ENCODE peak calls at places on chromosome 2, in five cellular contexts. B, E, Q, S and H are unnamed samples.

GRCh38 chr2:70003093-70003830 is 41.8 kb upstream of the ASPRV1 start:
- DNase-seq in B (no peak), E (no peak), Q (no peak), S (no peak), H (no peak)

GRCh38 chr2:172698041-172698863 is 37.4 kb upstream of the RAPGEF4 start:
- DNase-seq in B (peak), E (peak), Q (peak), S (no peak), H (peak)

GRCh38 chr2:165176780-165177179 is 27.1 kb downstream of the SCN3A start:
- DNase-seq in B (no peak), E (no peak), Q (no peak), S (no peak), H (no peak)

GRCh38 chr2:64295326-64296149 is 151.3 kb upstream of the PELI1 start:
- DNase-seq in B (no peak), E (no peak), Q (no peak), S (no peak), H (no peak)

GRCh38 chr2:46490521-46491141 is 11.3 kb downstream of the TMEM247 start:
- DNase-seq in B (no peak), E (peak), Q (no peak), S (no peak), H (no peak)

GRCh38 chr2:222228046-222228445 is 70.8 kb downstream of the PAX3 start:
- DNase-seq in B (no peak), E (no peak), Q (no peak), S (no peak), H (no peak)

GRCh38 chr2:42554392-42554791 is 14.0 kb upstream of the MTA3 start:
- DNase-seq in B (no peak), E (no peak), Q (no peak), S (no peak), H (no peak)

GRCh38 chr2:225668606-225669266 is 269.2 kb downstream of the NYAP2 start:
- DNase-seq in B (peak), E (peak), Q (peak), S (peak), H (peak)

GRCh38 chr2:36441816-36442215 is 86.2 kb downstream of the CRIM1 start:
- DNase-seq in B (no peak), E (peak), Q (no peak), S (no peak), H (no peak)

GRCh38 chr2:235414422-235414821 is 79.4 kb upstream of the AGAP1 start:
- DNase-seq in B (no peak), E (no peak), Q (no peak), S (no peak), H (no peak)

GRCh38 chr2:124136110-124136509 is 111.0 kb downstream of the CNTNAP5 start:
- DNase-seq in B (no peak), E (no peak), Q (no peak), S (no peak), H (no peak)

GRCh38 chr2:173982918-173983317 is 17.7 kb upstream of the SP3 start:
- DNase-seq in B (no peak), E (peak), Q (no peak), S (no peak), H (no peak)

GRCh38 chr2:3171564-3172264 is 205.9 kb downstream of the EIPR1 start:
- DNase-seq in B (no peak), E (no peak), Q (no peak), S (no peak), H (no peak)

GRCh38 chr2:150165479-150165878 is 322.0 kb downstream of the RND3 start:
- DNase-seq in B (no peak), E (no peak), Q (no peak), S (no peak), H (no peak)

GRCh38 chr2:182866461-182867369 is at the start of gene FRZB:
- DNase-seq in B (peak), E (peak), Q (peak), S (peak), H (no peak)

GRCh38 chr2:157439792-157440186 is 4.1 kb downstream of the CYTIP start:
- DNase-seq in B (no peak), E (no peak), Q (no peak), S (peak), H (no peak)

GRCh38 chr2:98647636-98648035 is 39.2 kb downstream of the UNC50 start:
- DNase-seq in B (no peak), E (no peak), Q (no peak), S (no peak), H (no peak)

GRCh38 chr2:236343400-236344161 is 79.4 kb upstream of the ASB18 start:
- DNase-seq in B (peak), E (peak), Q (peak), S (peak), H (peak)

GRCh38 chr2:44753552-44754285 is 187.8 kb upstream of the SIX3 start:
- DNase-seq in B (no peak), E (no peak), Q (no peak), S (no peak), H (no peak)

GRCh38 chr2:101252408-101253012 is at the start of gene CNOT11:
- DNase-seq in B (peak), E (peak), Q (peak), S (peak), H (peak)

GRCh38 chr2:236573066-236573929 is 3.7 kb downstream of the ACKR3 start:
- DNase-seq in B (no peak), E (no peak), Q (no peak), S (no peak), H (no peak)

GRCh38 chr2:48009256-48009655 is 103.0 kb upstream of the FBXO11 start:
- DNase-seq in B (no peak), E (no peak), Q (no peak), S (no peak), H (no peak)

GRCh38 chr2:821546-821945 is 129.1 kb upstream of the SNTG2 start:
- DNase-seq in B (no peak), E (no peak), Q (no peak), S (no peak), H (no peak)

GRCh38 chr2:84888401-84889276 is 7.8 kb upstream of the TRABD2A start:
- DNase-seq in B (no peak), E (no peak), Q (no peak), S (peak), H (no peak)

GRCh38 chr2:156565066-156565710 is 129.0 kb downstream of the GPD2 start:
- DNase-seq in B (no peak), E (peak), Q (no peak), S (no peak), H (no peak)

GRCh38 chr2:126913329-126913728 is 14.6 kb downstream of the TEX51 start:
- DNase-seq in B (no peak), E (no peak), Q (no peak), S (no peak), H (no peak)

GRCh38 chr2:78029392-78029995 is 507.3 kb upstream of the LRRTM4 start:
- DNase-seq in B (no peak), E (no peak), Q (no peak), S (no peak), H (no peak)

GRCh38 chr2:140436956-140437355 is 1656.8 kb upstream of the NXPH2 start:
- DNase-seq in B (no peak), E (no peak), Q (no peak), S (no peak), H (no peak)

GRCh38 chr2:237547841-237548416 is 18.4 kb upstream of the PRLH start:
- DNase-seq in B (no peak), E (no peak), Q (no peak), S (no peak), H (no peak)

GRCh38 chr2:43737097-43737854 is 36.6 kb upstream of the DYNC2LI1 start:
- DNase-seq in B (no peak), E (peak), Q (no peak), S (no peak), H (peak)

GRCh38 chr2:237917696-237918374 is 49.0 kb upstream of the UBE2F start:
- DNase-seq in B (no peak), E (no peak), Q (no peak), S (no peak), H (no peak)

GRCh38 chr2:129011466-129012061 is 692.9 kb upstream of the HS6ST1 start:
- DNase-seq in B (no peak), E (no peak), Q (no peak), S (no peak), H (no peak)

GRCh38 chr2:136056077-136056688 is 61.8 kb downstream of the CXCR4 start:
- DNase-seq in B (no peak), E (no peak), Q (no peak), S (no peak), H (no peak)

GRCh38 chr2:122412360-122412759 is 656.9 kb downstream of the TSN start:
- DNase-seq in B (no peak), E (no peak), Q (no peak), S (no peak), H (no peak)